ENCODE peak calls at places on chromosome 17, in four cellular contexts. S is cardiac fibroblast, H is thoracic aorta, C is HCT116. B is an unnamed sample.

GRCh38 chr17:82596837-82597672 is 51.2 kb downstream of the WDR45B start:
- DNase-seq in C (no peak), S (no peak), H (no peak), B (no peak)

GRCh38 chr17:16872351-16872751 is 99.6 kb downstream of the TNFRSF13B start:
- DNase-seq in S (no peak), C (no peak), H (no peak), B (no peak)

GRCh38 chr17:18229254-18229653 is 3.8 kb downstream of the LLGL1 start:
- DNase-seq in S (no peak), H (no peak), C (no peak), B (no peak)

GRCh38 chr17:20008242-20009051 is 712 bp upstream of the SPECC1 start:
- DNase-seq in H (no peak), C (no peak), S (no peak), B (peak; percentile 11)

GRCh38 chr17:83180996-83181481 is 101.6 kb downstream of the METRNL start:
- DNase-seq in S (no peak), H (no peak), C (no peak), B (no peak)

GRCh38 chr17:76734080-76734840 is 2.9 kb downstream of the SRSF2 start:
- DNase-seq in S (peak; percentile 59), C (no peak), H (no peak), B (peak; percentile 37)

GRCh38 chr17:45227101-45227591 is 5.5 kb downstream of the FMNL1 start:
- DNase-seq in S (peak; percentile 36), H (no peak), C (no peak), B (peak; percentile 90)

GRCh38 chr17:72426948-72427760 is 306.3 kb downstream of the SOX9 start:
- DNase-seq in H (no peak), C (no peak), S (no peak), B (no peak)

GRCh38 chr17:62644487-62645173 is 17.2 kb downstream of the MRC2 start:
- DNase-seq in C (no peak), S (no peak), H (no peak), B (no peak)

GRCh38 chr17:48484256-48484655 is 46.6 kb downstream of the HOXB1 start:
- DNase-seq in H (no peak), C (no peak), S (peak; percentile 84), B (no peak)

GRCh38 chr17:70581459-70581858 is 412.1 kb downstream of the KCNJ2 start:
- DNase-seq in S (no peak), C (no peak), H (no peak), B (no peak)

GRCh38 chr17:18981642-18982424 is 22.7 kb downstream of the FAM83G start:
- DNase-seq in H (peak; percentile 15), C (peak; percentile 31), S (peak; percentile 80), B (no peak)

GRCh38 chr17:72916991-72917390 is 175.5 kb downstream of the SLC39A11 start:
- DNase-seq in S (peak; percentile 26), C (no peak), H (no peak), B (no peak)

GRCh38 chr17:56835259-56835575 is 1.3 kb downstream of the DGKE start:
- DNase-seq in S (no peak), C (no peak), H (no peak), B (no peak)

GRCh38 chr17:11601661-11602060 is 3.4 kb downstream of the DNAH9 start:
- DNase-seq in H (no peak), C (no peak), S (no peak), B (no peak)

GRCh38 chr17:57657211-57657610 is 87.9 kb downstream of the CCDC182 start:
- DNase-seq in S (no peak), H (no peak), C (no peak), B (no peak)

GRCh38 chr17:40810505-40810904 is 10.7 kb upstream of the KRT28 start:
- DNase-seq in C (no peak), S (peak; percentile 21), H (no peak), B (no peak)

GRCh38 chr17:27878776-27879562 is 14.2 kb downstream of the LYRM9 start:
- DNase-seq in C (no peak), S (no peak), H (no peak), B (no peak)

GRCh38 chr17:44546711-44547606 is 10.3 kb upstream of the FZD2 start:
- DNase-seq in H (no peak), C (no peak), S (peak; percentile 77), B (no peak)

GRCh38 chr17:32755045-32755805 is 121.7 kb downstream of the MYO1D start:
- DNase-seq in S (peak; percentile 85), H (no peak), C (peak; percentile 52), B (peak; percentile 57)

GRCh38 chr17:15456972-15457722 is 10.3 kb downstream of the CDRT4 start:
- DNase-seq in S (peak; percentile 66), C (no peak), H (no peak), B (no peak)

GRCh38 chr17:62625184-62625869 is 2.1 kb upstream of the MRC2 start:
- DNase-seq in C (no peak), H (no peak), S (no peak), B (no peak)

GRCh38 chr17:20997711-20998570 is 44.9 kb downstream of the USP22 start:
- DNase-seq in S (no peak), H (no peak), C (no peak), B (no peak)

GRCh38 chr17:36683387-36683786 is 82.0 kb downstream of the MRM1 start:
- DNase-seq in H (no peak), C (no peak), S (no peak), B (no peak)

GRCh38 chr17:47719411-47720152 is 13.5 kb upstream of the TBX21 start:
- DNase-seq in S (peak; percentile 66), C (no peak), H (no peak), B (peak; percentile 63)

GRCh38 chr17:3965123-3965800 is 1.0 kb upstream of the ATP2A3 start:
- DNase-seq in H (no peak), S (peak; percentile 41), C (peak; percentile 22), B (peak; percentile 87)
- TF ChIP-seq CTCF in H (no peak), S (no peak), C (no peak), B (no peak)

GRCh38 chr17:60743282-60743681 is 65.6 kb downstream of the BCAS3 start:
- DNase-seq in H (no peak), S (no peak), C (no peak), B (no peak)
- H3K4me3 ChIP-seq in H (peak overlapping the region; percentile 66), S (no peak overlapping the region), C (no peak overlapping the region), B (no peak overlapping the region)

DNA sequence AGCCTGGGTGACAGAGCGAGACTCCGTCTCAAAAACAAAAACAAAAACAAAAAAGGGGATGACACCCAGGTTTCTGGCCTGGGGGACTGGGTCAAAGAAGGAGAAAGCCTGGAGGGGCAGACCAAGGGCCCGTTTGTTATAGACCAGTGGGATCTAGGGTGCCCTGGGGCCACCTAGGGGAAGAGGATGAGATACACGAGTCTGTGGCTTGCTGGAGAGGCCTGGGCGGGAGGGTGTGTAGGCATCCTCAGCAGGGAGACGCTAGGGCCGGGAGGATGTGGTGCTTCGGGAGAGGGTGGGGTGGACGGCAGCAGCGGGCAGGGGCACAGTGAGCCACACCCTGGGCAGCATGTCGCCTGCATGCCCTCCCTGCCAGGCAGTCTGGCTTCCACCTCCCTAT is 17.1 kb upstream of the CRK start:
- DNase-seq in C (no peak), H (no peak), S (no peak), B (no peak)
- TF ChIP-seq CTCF in C (no peak), H (no peak), S (no peak), B (no peak)

DNA sequence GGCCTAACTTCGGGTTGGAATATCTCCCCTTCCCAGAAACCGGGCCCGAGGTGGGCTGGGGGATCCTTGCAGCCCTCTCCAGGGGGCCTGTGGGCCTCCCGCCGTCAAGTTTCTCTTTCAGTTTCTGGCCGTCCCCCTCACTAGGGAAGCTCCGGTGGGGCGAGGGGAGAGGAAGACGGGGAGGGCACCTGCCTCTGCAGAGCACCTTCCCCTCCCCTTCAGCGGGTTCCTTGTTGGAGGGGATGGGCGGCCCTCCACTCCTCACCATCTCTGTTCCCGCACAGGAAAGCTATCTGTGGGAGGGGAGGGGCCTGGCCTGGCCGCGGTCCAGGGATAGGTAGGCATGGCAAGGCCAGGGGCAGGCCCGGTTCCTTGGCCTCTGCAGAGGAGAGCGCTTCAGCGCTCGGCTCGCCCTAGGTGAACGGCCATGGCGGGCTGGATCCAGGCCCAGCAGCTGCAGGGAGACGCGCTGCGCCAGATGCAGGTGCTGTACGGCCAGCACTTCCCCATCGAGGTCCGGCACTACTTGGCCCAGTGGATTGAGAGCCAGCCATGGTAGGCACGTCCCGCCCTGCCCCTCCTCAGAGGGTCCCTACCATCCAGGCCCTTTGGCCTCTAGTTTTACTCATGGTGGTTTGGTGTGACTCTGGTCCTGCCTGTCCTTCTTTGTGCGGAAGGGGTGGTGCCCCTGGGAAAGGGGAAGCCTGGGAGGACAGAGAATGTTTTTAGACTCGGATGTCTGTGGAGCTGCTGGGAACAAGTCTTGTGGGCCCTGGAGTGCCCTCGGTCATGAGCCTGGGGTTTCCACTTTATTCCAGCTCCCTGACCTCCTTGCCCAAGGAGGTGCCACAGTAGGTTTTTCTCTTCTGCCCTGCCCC is 926 bp downstream of the STAT5A start:
- DNase-seq in C (no peak), H (no peak), S (no peak), B (peak; percentile 58)
- H3K4me3 ChIP-seq in C (no peak overlapping the region), H (peak overlapping the region; percentile 91), S (peak overlapping the region; percentile 55), B (peak overlapping the region; percentile 85)

GRCh38 chr17:60229189-60229802 is 79.5 kb downstream of the CA4 start:
- DNase-seq in H (no peak), C (peak; percentile 48), S (peak; percentile 29), B (no peak)
- TF ChIP-seq CTCF in H (no peak), C (peak; percentile 23), S (no peak), B (no peak)

GRCh38 chr17:981292-981658 is 1.7 kb upstream of the NXN start:
- DNase-seq in C (no peak), S (no peak), H (no peak), B (no peak)

GRCh38 chr17:978110-979093 is 1.2 kb downstream of the NXN start:
- DNase-seq in H (no peak), S (no peak), C (no peak), B (no peak)

GRCh38 chr17:980406-981291 is 1.1 kb upstream of the NXN start:
- DNase-seq in C (peak; percentile 76), H (no peak), S (peak; percentile 91), B (peak; percentile 87)

GRCh38 chr17:979211-979538 is 401 bp downstream of the NXN start:
- DNase-seq in H (no peak), S (no peak), C (no peak), B (no peak)

GRCh38 chr17:979539-980405 is at the start of gene NXN:
- DNase-seq in S (peak; percentile 70), C (no peak), H (peak; percentile 45), B (peak; percentile 84)
- H3K4me3 ChIP-seq in S (peak within 1 kb of the TSS; percentile 57), C (peak within 1 kb of the TSS; percentile 66), H (peak within 1 kb of the TSS; percentile 76), B (peak within 1 kb of the TSS; percentile 51)

GRCh38 chr17:34996422-34997029 is 16.2 kb downstream of the LIG3 start:
- DNase-seq in H (no peak), C (no peak), S (no peak), B (no peak)
- TF ChIP-seq CTCF in H (no peak), C (no peak), S (no peak), B (no peak)

DNA sequence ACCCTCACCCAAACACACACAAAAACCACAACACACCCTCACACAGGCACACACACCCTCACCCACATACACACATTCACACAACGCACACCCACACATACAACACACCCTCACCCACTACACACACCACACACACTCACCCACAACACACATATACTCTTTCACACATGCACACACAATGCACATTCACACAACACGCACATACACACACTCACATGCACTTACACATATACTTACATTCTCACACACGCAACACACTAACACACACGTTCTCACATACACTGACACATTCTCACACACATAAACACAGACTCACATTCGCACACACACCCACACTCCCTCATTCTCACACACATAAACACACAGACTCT is 3.8 kb downstream of the ASGR1 start:
- DNase-seq in S (no peak), C (no peak), H (no peak), B (no peak)
- H3K4me3 ChIP-seq in S (no peak overlapping the region), C (no peak overlapping the region), H (no peak overlapping the region), B (no peak overlapping the region)